ENCODE peak calls at places on chromosome 1, in five cellular contexts. O is GM20000; H is body of pancreas; E is CD8-positive, alpha-beta memory T cell; J is cardiac fibroblast. B is an unnamed sample.

GRCh38 chr1:89953072-89953626 is 41.8 kb upstream of the ZNF326 start:
- DNase-seq in J (peak), H (peak), E (no peak), O (peak), B (no peak)

GRCh38 chr1:59666106-59666505 is 148.6 kb upstream of the HOOK1 start:
- DNase-seq in J (no peak), E (no peak), O (no peak), H (no peak), B (no peak)

GRCh38 chr1:115475252-115475651 is 137.2 kb upstream of the NGF start:
- DNase-seq in E (no peak), H (no peak), J (no peak), O (no peak), B (no peak)

GRCh38 chr1:156673387-156674121 is 3.7 kb downstream of the NES start:
- DNase-seq in H (no peak), J (no peak), O (no peak), E (no peak), B (no peak)

GRCh38 chr1:182811975-182812727 is 22.6 kb downstream of the NPL start:
- DNase-seq in O (no peak), J (no peak), E (no peak), H (no peak), B (no peak)

GRCh38 chr1:229190057-229190590 is 80.8 kb upstream of the RAB4A start:
- DNase-seq in E (no peak), J (peak), O (no peak), H (no peak), B (no peak)

GRCh38 chr1:193974286-193974798 is 787.9 kb upstream of the B3GALT2 start:
- DNase-seq in J (no peak), E (no peak), O (no peak), H (no peak), B (no peak)

GRCh38 chr1:183734600-183735036 is 70.3 kb upstream of the RGL1 start:
- DNase-seq in H (peak), E (no peak), O (no peak), J (peak), B (no peak)

B was measured in NCI-H774.